ENCODE peak calls at places on chromosomes 7 and 10, in eight cellular contexts. B, Q, W, T, X, E, M and U are unnamed samples.

GRCh38 chr10:77911535-77912123 is 14.9 kb downstream of the DLG5 start:
- DNase-seq in B (no peak), Q (no peak), W (no peak), T (no peak), X (no peak), E (no peak), M (no peak), U (no peak)

GRCh38 chr10:122213766-122214165 is 57.3 kb upstream of the BTBD16 start:
- DNase-seq in B (no peak), Q (no peak), W (peak; percentile 53), T (no peak), X (no peak), E (no peak), M (peak; percentile 78), U (no peak)

GRCh38 chr7:140367528-140367927 is 30.8 kb downstream of the SLC37A3 start:
- DNase-seq in B (no peak), Q (no peak), W (no peak), T (no peak), X (no peak), E (no peak), M (no peak), U (no peak)

GRCh38 chr7:150945171-150945852 is 32.8 kb downstream of the KCNH2 start:
- DNase-seq in B (no peak), Q (no peak), W (peak; percentile 44), T (no peak), X (no peak), E (no peak), M (peak; percentile 46), U (peak; percentile 22)

GRCh38 chr10:88066876-88067275 is 203.5 kb downstream of the PTEN start:
- DNase-seq in B (no peak), Q (no peak), W (no peak), T (no peak), X (no peak), E (no peak), M (no peak), U (no peak)

GRCh38 chr7:52163311-52163710 is 846.7 kb upstream of the COBL start:
- DNase-seq in B (no peak), Q (no peak), W (no peak), T (no peak), X (no peak), E (no peak), M (no peak), U (no peak)

GRCh38 chr10:114281461-114281860 is 42.4 kb downstream of the VWA2 start:
- DNase-seq in B (peak; percentile 27), Q (no peak), W (peak; percentile 26), T (no peak), X (no peak), E (no peak), M (no peak), U (no peak)

GRCh38 chr10:33666686-33667480 is 332.4 kb upstream of the NRP1 start:
- DNase-seq in B (no peak), Q (no peak), W (no peak), T (no peak), X (no peak), E (no peak), M (no peak), U (no peak)

GRCh38 chr10:75023074-75023473 is 88.4 kb upstream of the SAMD8 start:
- DNase-seq in B (no peak), Q (no peak), W (no peak), T (no peak), X (no peak), E (no peak), M (no peak), U (no peak)

GRCh38 chr10:78337646-78338391 is 304.2 kb downstream of the RPS24 start:
- DNase-seq in B (no peak), Q (peak; percentile 3), W (no peak), T (no peak), X (peak; percentile 3), E (no peak), M (no peak), U (peak; percentile 8)

GRCh38 chr10:121368347-121369025 is 229.8 kb downstream of the FGFR2 start:
- DNase-seq in B (peak; percentile 6), Q (peak; percentile 67), W (no peak), T (no peak), X (peak; percentile 10), E (no peak), M (no peak), U (no peak)

GRCh38 chr7:17608114-17608833 is 309.8 kb downstream of the AHR start:
- DNase-seq in B (no peak), Q (no peak), W (no peak), T (no peak), X (no peak), E (no peak), M (no peak), U (no peak)

GRCh38 chr7:7202375-7202720 is 20.0 kb downstream of the C1GALT1 start:
- DNase-seq in B (no peak), Q (no peak), W (no peak), T (no peak), X (no peak), E (no peak), M (no peak), U (no peak)

GRCh38 chr7:78562191-78562590 is 763.6 kb downstream of the PHTF2 start:
- DNase-seq in B (no peak), Q (no peak), W (no peak), T (no peak), X (no peak), E (no peak), M (no peak), U (no peak)

GRCh38 chr7:104096683-104097082 is 107.2 kb upstream of the RELN start:
- DNase-seq in B (peak; percentile 42), Q (no peak), W (no peak), T (peak; percentile 21), X (peak; percentile 15), E (no peak), M (no peak), U (no peak)

GRCh38 chr7:148722340-148723165 is 23.9 kb downstream of the CUL1 start:
- DNase-seq in B (no peak), Q (no peak), W (no peak), T (no peak), X (no peak), E (no peak), M (no peak), U (peak; percentile 53)

GRCh38 chr7:157881062-157881771 is 544.4 kb downstream of the DNAJB6 start:
- DNase-seq in B (no peak), Q (no peak), W (no peak), T (no peak), X (no peak), E (no peak), M (no peak), U (no peak)

GRCh38 chr10:131168238-131168875 is 143.2 kb downstream of the TCERG1L start:
- DNase-seq in B (no peak), Q (no peak), W (no peak), T (no peak), X (no peak), E (no peak), M (no peak), U (peak; percentile 22)

GRCh38 chr7:47288060-47288459 is 293.9 kb downstream of the TNS3 start:
- DNase-seq in B (no peak), Q (no peak), W (no peak), T (no peak), X (no peak), E (no peak), M (no peak), U (no peak)
- H3K36me3 ChIP-seq in B (peaks cover 7% of the 10 kb centered on the region), Q (no peaks in the 10 kb centered on the region), W (peaks cover 11% of the 10 kb centered on the region), T (no peaks in the 10 kb centered on the region), X (no peaks in the 10 kb centered on the region), E (no peaks in the 10 kb centered on the region), M (peaks cover 83% of the 10 kb centered on the region), U (peaks cover 87% of the 10 kb centered on the region)

GRCh38 chr10:30730306-30730705 is 100.8 kb upstream of the LYZL2 start:
- DNase-seq in B (no peak), Q (no peak), W (no peak), T (no peak), X (no peak), E (no peak), M (no peak), U (no peak)
- TF ChIP-seq POLR2AphosphoS5 in B (no peak), Q (no peak), W (no peak), T (no peak), X (no peak), E (no peak), M (no peak), U (no peak)

GRCh38 chr7:781228-781864 is 50.9 kb upstream of the SUN1 start:
- DNase-seq in B (no peak), Q (no peak), W (no peak), T (no peak), X (no peak), E (no peak), M (no peak), U (no peak)

GRCh38 chr7:779480-779879 is 52.4 kb upstream of the PRKAR1B start:
- DNase-seq in B (no peak), Q (no peak), W (no peak), T (no peak), X (no peak), E (no peak), M (no peak), U (no peak)

GRCh38 chr7:780516-780915 is 51.8 kb upstream of the SUN1 start:
- DNase-seq in B (no peak), Q (no peak), W (no peak), T (no peak), X (no peak), E (no peak), M (no peak), U (no peak)

GRCh38 chr7:778968-779451 is 51.9 kb upstream of the PRKAR1B start:
- DNase-seq in B (no peak), Q (no peak), W (no peak), T (no peak), X (no peak), E (no peak), M (peak; percentile 98), U (no peak)

GRCh38 chr7:780056-780455 is 52.2 kb upstream of the SUN1 start:
- DNase-seq in B (no peak), Q (no peak), W (no peak), T (no peak), X (no peak), E (no peak), M (no peak), U (no peak)
- H3K36me3 ChIP-seq in B (peaks cover 15% of the 10 kb centered on the region), Q (no peaks in the 10 kb centered on the region), W (peaks cover 51% of the 10 kb centered on the region), T (peaks cover 23% of the 10 kb centered on the region), X (no peaks in the 10 kb centered on the region), E (no peaks in the 10 kb centered on the region), M (peaks cover 62% of the 10 kb centered on the region), U (peaks cover 94% of the 10 kb centered on the region)

GRCh38 chr10:30041394-30042105 is 17.8 kb downstream of the JCAD start:
- DNase-seq in B (no peak), Q (no peak), W (no peak), T (no peak), X (no peak), E (no peak), M (no peak), U (no peak)
- TF ChIP-seq POLR2AphosphoS5 in B (no peak), Q (no peak), W (no peak), T (no peak), X (peak; percentile 16), E (no peak), M (no peak), U (peak; percentile 26)

GRCh38 chr10:103334567-103334966 is 16.4 kb downstream of the PCGF6 start:
- DNase-seq in B (no peak), Q (no peak), W (no peak), T (no peak), X (no peak), E (no peak), M (no peak), U (no peak)
- H3K36me3 ChIP-seq in B (peaks cover 8% of the 10 kb centered on the region), Q (no peaks in the 10 kb centered on the region), W (peaks cover 52% of the 10 kb centered on the region), T (peaks cover 50% of the 10 kb centered on the region), X (no peaks in the 10 kb centered on the region), E (no peaks in the 10 kb centered on the region), M (peaks cover 20% of the 10 kb centered on the region), U (peaks cover 81% of the 10 kb centered on the region)